ENCODE peak calls at places on chromosomes 7 and 10, in four cellular contexts. C, G, N and T are unnamed samples.

GRCh38 chr10:86583983-86584382 is 62.4 kb upstream of the WAPL start:
- DNase-seq in C (no peak), G (peak; percentile 13), N (no peak), T (no peak)

GRCh38 chr7:73353243-73353642 is 25.3 kb downstream of the FKBP6 start:
- DNase-seq in C (no peak), G (no peak), N (no peak), T (no peak)

GRCh38 chr7:51090411-51090810 is 226.2 kb downstream of the COBL start:
- DNase-seq in C (no peak), G (no peak), N (no peak), T (no peak)

GRCh38 chr7:1533569-1534329 is 3.2 kb downstream of the MAFK start:
- DNase-seq in C (no peak), G (peak; percentile 49), N (peak; percentile 95), T (peak; percentile 89)

GRCh38 chr10:68212721-68213352 is 19.1 kb downstream of the ATOH7 start:
- DNase-seq in C (no peak), G (peak; percentile 47), N (peak; percentile 67), T (peak; percentile 39)

GRCh38 chr7:141663081-141663510 is 38.9 kb downstream of the DENND11 start:
- DNase-seq in C (no peak), G (no peak), N (no peak), T (peak; percentile 90)

GRCh38 chr7:514651-515598 is 4.7 kb downstream of the PDGFA start:
- DNase-seq in C (no peak), G (peak; percentile 43), N (no peak), T (no peak)

GRCh38 chr10:120451968-120452367 is 5.1 kb upstream of the PLPP4 start:
- DNase-seq in C (no peak), G (no peak), N (no peak), T (no peak)

GRCh38 chr7:75993689-75994387 is 557 bp downstream of the TMEM120A start:
- DNase-seq in C (no peak), G (peak; percentile 76), N (peak; percentile 38), T (peak; percentile 72)

GRCh38 chr10:114694735-114695134 is 36.7 kb upstream of the ABLIM1 start:
- DNase-seq in C (no peak), G (peak; percentile 36), N (no peak), T (peak; percentile 62)

GRCh38 chr10:34024708-34025425 is 690.4 kb upstream of the NRP1 start:
- DNase-seq in C (no peak), G (peak; percentile 27), N (no peak), T (no peak)

GRCh38 chr7:142812437-142813215 is 41.9 kb downstream of the PRSS2 start:
- DNase-seq in C (no peak), G (peak; percentile 51), N (no peak), T (no peak)
- H3K9ac ChIP-seq in C (no peak overlapping the region), G (no peak overlapping the region), N (no peak overlapping the region), T (no peak overlapping the region)

DNA sequence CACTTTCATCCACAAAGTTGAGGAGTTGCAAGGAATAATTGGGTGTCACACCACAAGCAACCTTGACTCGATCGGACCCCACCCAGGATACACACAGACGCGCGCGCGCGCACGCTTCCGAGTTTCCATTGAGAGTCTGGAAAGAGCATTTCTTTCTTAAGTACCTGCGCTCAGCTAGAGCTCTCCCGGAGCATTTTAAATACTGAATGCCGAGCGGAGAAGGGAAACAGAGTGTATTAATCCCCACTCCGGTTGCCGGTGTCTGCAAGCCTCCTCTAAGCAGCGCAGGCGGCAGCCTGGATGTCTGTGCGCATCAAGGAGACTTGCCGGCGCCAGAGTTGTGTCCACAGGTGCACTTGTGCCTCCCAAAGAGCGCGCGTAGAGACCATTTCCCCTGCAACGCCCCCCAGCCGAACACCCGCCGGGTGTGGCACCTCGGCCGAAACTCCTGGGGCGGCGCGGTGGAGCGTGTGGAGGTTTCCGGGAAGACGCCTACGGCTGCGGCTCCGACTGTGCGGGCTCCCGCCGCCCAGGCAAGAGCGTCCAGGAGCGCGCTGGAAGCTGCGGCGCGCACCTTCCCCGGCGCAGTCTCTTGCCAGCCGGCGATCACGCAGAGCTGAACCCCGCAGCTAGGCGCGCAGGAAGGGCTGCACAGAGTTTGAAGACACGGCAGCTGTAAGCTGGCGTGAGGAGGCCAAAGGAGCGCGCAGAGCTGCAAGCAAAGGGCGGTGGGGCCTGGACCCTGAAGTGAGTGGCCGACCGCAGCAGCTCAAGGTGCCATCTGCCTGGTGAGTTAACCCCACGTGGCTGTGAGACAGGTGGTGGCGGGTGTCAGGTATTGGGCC is 1.1 kb upstream of the FEZF1 start:
- DNase-seq in C (no peak), G (no peak), N (no peak), T (no peak)
- TF ChIP-seq FOS in C (no peak), G (no peak), N (no peak), T (no peak)

DNA sequence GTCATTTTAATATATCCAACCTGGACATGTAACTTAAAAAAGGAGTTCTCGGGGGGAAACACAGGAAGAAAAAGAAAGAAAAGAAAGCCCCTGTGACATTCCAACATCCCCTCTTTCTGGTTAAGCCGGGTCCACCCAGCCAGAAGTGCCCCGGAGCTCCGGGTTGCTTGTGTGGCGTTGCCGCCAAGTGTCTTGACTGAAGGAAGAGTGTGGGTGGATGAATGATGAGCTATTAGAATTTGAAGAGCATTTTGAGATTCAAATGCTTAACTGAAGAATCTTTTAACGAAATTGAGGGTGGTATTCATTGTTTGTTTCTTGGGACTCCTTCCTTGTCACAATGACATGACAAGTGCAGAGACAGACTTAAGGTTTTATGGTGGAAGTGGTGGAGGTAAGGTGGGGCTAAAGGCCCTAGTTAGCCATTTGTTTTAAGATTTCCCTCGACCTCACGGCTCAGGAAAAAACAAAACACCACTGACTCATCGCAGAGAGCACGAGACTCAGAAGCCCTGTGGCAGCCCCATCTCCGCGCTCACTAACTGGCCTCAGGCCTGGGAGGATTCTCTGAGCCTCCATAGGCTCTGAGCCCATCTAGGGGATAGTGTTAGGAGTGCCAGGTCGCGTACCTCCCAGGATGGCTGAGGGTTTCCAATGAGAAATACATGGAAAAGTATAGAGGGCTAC is 1.8 kb upstream of the GLI3 start:
- DNase-seq in C (no peak), G (no peak), N (peak; percentile 84), T (peak; percentile 89)
- H3K9ac ChIP-seq in C (no peak overlapping the region), G (no peak overlapping the region), N (peak overlapping the region; percentile 67), T (peak overlapping the region; percentile 68)

GRCh38 chr10:133608855-133609254 is 17.7 kb downstream of the FRG2B start:
- DNase-seq in C (no peak), G (no peak), N (no peak), T (peak; percentile 6)
- TF ChIP-seq FOS in C (no peak), G (no peak), N (no peak), T (no peak)

DNA sequence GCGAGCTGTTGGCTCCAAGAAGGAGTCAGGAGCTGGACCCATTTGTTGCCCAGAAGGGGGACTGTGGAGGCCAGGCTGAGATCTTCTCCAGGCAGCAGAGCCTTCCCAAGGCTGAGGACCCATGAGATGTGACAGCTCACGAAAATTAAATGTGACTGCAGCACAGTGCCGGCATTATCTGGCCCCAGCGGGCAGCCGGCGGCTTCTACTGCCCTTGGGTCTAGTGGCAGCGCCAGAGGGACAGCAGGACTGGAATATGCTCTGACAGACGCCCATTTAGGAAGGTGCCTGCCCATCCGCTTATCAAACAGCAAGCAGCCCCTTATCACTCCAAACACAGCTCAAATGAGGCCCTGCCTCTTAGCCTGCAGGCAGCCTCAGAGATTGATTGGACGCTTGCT is 122.9 kb upstream of the LYZL2 start:
- DNase-seq in C (no peak), G (peak; percentile 43), N (no peak), T (no peak)
- H3K9ac ChIP-seq in C (no peak overlapping the region), G (peak overlapping the region; percentile 61), N (no peak overlapping the region), T (no peak overlapping the region)

GRCh38 chr7:46530081-46530480 is 609.0 kb upstream of the IGFBP3 start:
- DNase-seq in C (no peak), G (no peak), N (no peak), T (no peak)
- TF ChIP-seq FOS in C (no peak), G (no peak), N (no peak), T (no peak)

GRCh38 chr7:151247016-151247580 is 1.4 kb downstream of the SMARCD3 start:
- DNase-seq in C (no peak), G (no peak), N (no peak), T (no peak)
- H3K9ac ChIP-seq in C (no peak overlapping the region), G (no peak overlapping the region), N (peak overlapping the region; percentile 92), T (no peak overlapping the region)

GRCh38 chr10:1074063-1074747 is 18.0 kb downstream of the WDR37 start:
- DNase-seq in C (no peak), G (no peak), N (no peak), T (no peak)
- TF ChIP-seq FOS in C (no peak), G (no peak), N (no peak), T (no peak)

GRCh38 chr7:135377171-135377570 is 132.7 kb downstream of the CNOT4 start:
- DNase-seq in C (no peak), G (no peak), N (no peak), T (no peak)
- H3K9ac ChIP-seq in C (no peak overlapping the region), G (no peak overlapping the region), N (no peak overlapping the region), T (no peak overlapping the region)

DNA sequence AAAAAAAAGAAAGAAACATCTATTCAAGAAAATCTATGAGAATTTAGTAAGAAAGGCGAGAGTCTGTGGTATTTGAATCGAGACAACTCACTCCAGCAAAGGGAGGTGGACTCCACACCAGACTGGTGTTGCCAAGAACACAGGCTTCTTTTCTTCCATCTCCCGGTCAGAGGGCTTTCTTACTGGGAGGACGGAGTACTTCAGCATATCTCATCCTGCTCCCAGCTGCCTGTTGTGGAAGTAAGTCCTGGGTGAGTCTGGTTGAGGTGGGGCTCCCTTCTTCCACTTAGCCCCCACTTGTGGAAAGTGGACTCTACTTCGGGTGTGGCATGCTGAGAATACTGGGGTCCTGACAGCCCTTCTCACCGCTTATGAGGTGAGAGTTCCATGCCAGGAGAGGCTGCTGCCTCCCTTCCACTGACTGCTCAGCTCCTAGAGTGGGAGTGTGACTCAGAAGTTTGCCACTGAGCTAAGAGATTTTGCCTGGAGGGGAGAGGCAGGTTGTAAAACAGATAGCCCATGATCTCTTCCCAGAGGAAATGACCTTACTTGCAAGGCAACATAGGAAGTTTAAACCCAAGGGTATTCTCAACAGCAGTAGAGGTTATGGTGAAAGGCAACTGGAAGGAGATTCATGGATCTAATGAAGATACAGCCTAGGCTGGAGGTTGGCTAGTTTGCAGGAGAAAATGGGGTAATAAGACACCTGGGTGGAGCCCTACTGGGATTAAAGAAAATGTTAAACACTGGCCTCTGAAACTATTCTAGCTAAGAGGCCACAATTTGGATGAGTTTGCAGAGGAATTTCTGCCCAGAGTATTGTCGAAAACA is 3.5 kb upstream of the NACAD start:
- DNase-seq in C (no peak), G (no peak), N (peak; percentile 52), T (no peak)
- TF ChIP-seq FOS in C (no peak), G (no peak), N (no peak), T (no peak)